ENCODE peak calls at places on chromosomes 13 and 19, in four cellular contexts. M, V, C and O are unnamed samples.

GRCh38 chr19:18007939-18008673 is at the start of gene ARRDC2:
- DNase-seq in V (peak; percentile 83), M (peak; percentile 83), C (no peak), O (peak; percentile 92)

GRCh38 chr19:4061178-4061682 is 5.5 kb downstream of the ZBTB7A start:
- DNase-seq in M (peak; percentile 83), C (no peak), V (no peak), O (no peak)

GRCh38 chr13:44331912-44332840 is 41.4 kb upstream of the SERP2 start:
- DNase-seq in C (no peak), V (no peak), M (no peak), O (no peak)

GRCh38 chr13:26619321-26619720 is 61.8 kb downstream of the WASF3 start:
- DNase-seq in C (no peak), V (no peak), M (no peak), O (no peak)

GRCh38 chr19:48186541-48186991 is 16.1 kb downstream of the ZSWIM9 start:
- DNase-seq in C (no peak), V (no peak), M (no peak), O (no peak)

GRCh38 chr13:98690348-98691041 is 62.0 kb downstream of the SLC15A1 start:
- DNase-seq in M (no peak), V (no peak), C (no peak), O (no peak)

GRCh38 chr13:38202730-38203129 is 146.9 kb upstream of the UFM1 start:
- DNase-seq in C (no peak), M (no peak), V (no peak), O (no peak)

GRCh38 chr13:100213576-100213975 is 124.7 kb downstream of the PCCA start:
- DNase-seq in M (no peak), V (no peak), C (no peak), O (no peak)

GRCh38 chr13:114034481-114034891 is 60.6 kb upstream of the C13orf46 start:
- DNase-seq in M (no peak), V (no peak), C (no peak), O (no peak)

GRCh38 chr13:35345992-35346391 is 130.5 kb downstream of the MAB21L1 start:
- DNase-seq in C (no peak), V (no peak), M (no peak), O (no peak)

GRCh38 chr13:43297967-43298366 is 274.6 kb downstream of the DNAJC15 start:
- DNase-seq in M (no peak), V (no peak), C (no peak), O (no peak)

GRCh38 chr19:35070471-35070870 is 28.9 kb downstream of the HPN start:
- DNase-seq in C (no peak), M (no peak), V (no peak), O (no peak)

GRCh38 chr19:3012522-3013260 is 16.4 kb downstream of the TLE2 start:
- DNase-seq in V (no peak), M (no peak), C (no peak), O (no peak)

GRCh38 chr13:27036236-27036981 is 135.2 kb downstream of the USP12 start:
- DNase-seq in C (peak; percentile 32), M (no peak), V (no peak), O (no peak)

GRCh38 chr13:92535222-92536006 is 691.2 kb upstream of the GPC6 start:
- DNase-seq in C (no peak), M (no peak), V (no peak), O (no peak)

GRCh38 chr13:110298566-110299321 is 8.2 kb downstream of the COL4A1 start:
- DNase-seq in C (no peak), M (no peak), V (peak; percentile 46), O (no peak)

GRCh38 chr13:106156468-106156867 is 379.0 kb downstream of the EFNB2 start:
- DNase-seq in M (no peak), V (no peak), C (no peak), O (no peak)

DNA sequence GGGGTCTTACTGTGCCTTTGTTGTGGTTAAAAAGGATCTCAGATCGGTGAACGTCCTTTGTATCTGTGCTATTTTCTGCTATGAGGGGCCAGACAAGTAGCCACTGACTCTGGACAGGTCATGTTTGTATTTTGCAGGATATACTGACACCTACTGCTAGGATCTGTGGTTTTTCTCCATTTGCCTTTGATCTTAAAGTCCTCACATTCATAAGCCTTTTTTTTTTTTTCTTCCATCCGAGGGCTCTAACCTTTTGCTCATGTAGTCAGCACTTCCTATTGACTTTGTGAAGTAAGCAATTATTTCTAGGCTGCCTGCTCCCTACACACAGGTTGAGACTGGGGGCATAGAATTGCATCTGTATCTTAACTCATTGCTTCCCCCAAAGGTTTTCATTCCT is 106.2 kb downstream of the SLITRK5 start:
- DNase-seq in V (no peak), M (no peak), C (no peak), O (no peak)
- TF ChIP-seq CTCF in V (no peak), M (no peak), C (no peak), O (no peak)

GRCh38 chr13:77786888-77787287 is 89.4 kb downstream of the SLAIN1 start:
- DNase-seq in C (no peak), M (no peak), V (no peak), O (no peak)
- TF ChIP-seq CTCF in C (no peak), M (no peak), V (no peak), O (no peak)

DNA sequence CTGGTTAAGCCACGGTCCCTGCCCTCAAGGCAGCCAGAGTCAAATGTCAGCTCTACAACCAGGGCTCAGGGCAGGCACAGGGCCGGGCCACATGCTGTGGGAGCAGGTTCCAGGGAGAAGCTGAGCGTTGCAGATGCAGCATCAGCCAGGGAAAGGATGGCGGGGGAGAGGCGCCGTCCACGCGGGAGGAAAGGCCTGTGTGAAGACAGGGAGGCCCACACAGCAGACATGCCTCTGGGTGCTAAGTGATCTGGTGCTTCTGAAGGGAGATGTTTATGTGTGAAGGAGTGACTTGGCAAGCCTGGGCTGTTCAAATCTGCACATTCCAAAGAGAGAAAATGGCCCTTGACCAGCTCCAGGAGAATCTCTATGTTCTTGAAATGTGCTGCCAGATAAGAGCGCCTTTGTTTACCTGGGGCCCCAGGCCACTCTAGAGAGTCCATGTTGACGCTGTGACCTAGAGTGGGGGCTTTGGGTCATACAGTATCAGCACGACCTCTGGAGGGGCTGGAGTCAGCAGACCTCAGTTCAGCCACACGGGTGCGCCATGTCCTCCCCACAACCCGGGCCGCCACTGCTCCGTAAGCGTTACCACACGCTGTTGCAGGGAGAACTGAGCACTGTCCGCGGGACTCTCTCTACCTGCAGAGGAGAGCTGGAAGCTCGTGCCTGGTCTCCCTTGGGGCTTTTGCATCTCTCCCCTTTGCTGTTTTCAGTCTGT is 15.9 kb upstream of the ATF5 start:
- DNase-seq in M (no peak), C (no peak), V (no peak), O (no peak)
- TF ChIP-seq CTCF in M (no peak), C (peak; percentile 12), V (no peak), O (no peak)

GRCh38 chr19:10430505-10431253 is 10.3 kb downstream of the PDE4A start:
- DNase-seq in M (no peak), V (no peak), C (no peak), O (peak; percentile 51)
- TF ChIP-seq CTCF in M (no peak), V (no peak), C (no peak), O (no peak)

GRCh38 chr19:376111-376470 is 31.5 kb upstream of the MIER2 start:
- DNase-seq in M (no peak), V (no peak), C (no peak), O (no peak)

GRCh38 chr19:377801-378581 is 31.0 kb downstream of the C2CD4C start:
- DNase-seq in M (no peak), V (no peak), C (no peak), O (no peak)

GRCh38 chr19:383040-383439 is 25.9 kb downstream of the C2CD4C start:
- DNase-seq in C (no peak), V (no peak), M (no peak), O (no peak)

GRCh38 chr19:378706-379105 is 30.2 kb downstream of the C2CD4C start:
- DNase-seq in V (no peak), C (no peak), M (no peak), O (no peak)

GRCh38 chr19:379796-380195 is 29.2 kb downstream of the C2CD4C start:
- DNase-seq in M (no peak), V (no peak), C (no peak), O (no peak)
- TF ChIP-seq CTCF in M (no peak), V (no peak), C (no peak), O (no peak)